ENCODE peak calls at places on chromosomes 6 and 20, in four cellular contexts. R is GM12878, E is IMR-90, J is endothelial cell of umbilical vein. I is an unnamed sample.

GRCh38 chr6:116714296-116714695 is 33.3 kb downstream of the KPNA5 start:
- DNase-seq in R (no peak), E (no peak), J (no peak), I (no peak)

GRCh38 chr6:70280462-70280861 is 22.4 kb downstream of the COL9A1 start:
- DNase-seq in R (no peak), E (no peak), J (no peak), I (no peak)

GRCh38 chr6:132491303-132491702 is 21.6 kb downstream of the STX7 start:
- DNase-seq in R (no peak), E (peak), J (peak), I (peak)

GRCh38 chr20:48722002-48722731 is 105.6 kb downstream of the PREX1 start:
- DNase-seq in R (no peak), E (peak), J (peak), I (no peak)

GRCh38 chr6:134287863-134288537 is 29.9 kb downstream of the SGK1 start:
- DNase-seq in R (peak), E (peak), J (peak), I (no peak)

GRCh38 chr6:151550618-151551017 is 56.8 kb downstream of the CCDC170 start:
- DNase-seq in R (no peak), E (no peak), J (no peak), I (no peak)

GRCh38 chr20:3677733-3678132 is 4.1 kb downstream of the ADAM33 start:
- DNase-seq in R (no peak), E (peak), J (no peak), I (no peak)

GRCh38 chr6:43798688-43799444 is 28.9 kb downstream of the VEGFA start:
- DNase-seq in R (peak), E (peak), J (peak), I (peak)

GRCh38 chr6:142045380-142046270 is 87.1 kb upstream of the GJE1 start:
- DNase-seq in R (no peak), E (peak), J (peak), I (no peak)

GRCh38 chr6:89745728-89746127 is 73.9 kb downstream of the MDN1 start:
- DNase-seq in R (no peak), E (peak), J (no peak), I (no peak)

GRCh38 chr20:33016581-33017109 is 9.1 kb downstream of the BPIFB2 start:
- DNase-seq in R (no peak), E (no peak), J (no peak), I (no peak)

GRCh38 chr20:21571841-21572690 is 58.2 kb upstream of the NKX2-2 start:
- DNase-seq in R (no peak), E (no peak), J (peak), I (peak)

GRCh38 chr6:7052441-7052936 is 55.3 kb upstream of the RREB1 start:
- DNase-seq in R (no peak), E (peak), J (no peak), I (no peak)

GRCh38 chr6:144415835-144416237 is 130.7 kb downstream of the UTRN start:
- DNase-seq in R (no peak), E (peak), J (peak), I (no peak)

GRCh38 chr6:144411506-144412165 is 126.5 kb downstream of the UTRN start:
- DNase-seq in R (no peak), E (peak), J (no peak), I (no peak)

GRCh38 chr6:144415014-144415413 is 129.9 kb downstream of the UTRN start:
- DNase-seq in R (no peak), E (peak), J (peak), I (no peak)

GRCh38 chr6:144416244-144416643 is 131.1 kb downstream of the UTRN start:
- DNase-seq in R (no peak), E (no peak), J (no peak), I (no peak)

GRCh38 chr6:144413418-144413817 is 128.3 kb downstream of the UTRN start:
- DNase-seq in R (no peak), E (peak), J (no peak), I (no peak)
- TF ChIP-seq FOS in R (no peak), E (no peak), J (no peak), I (no peak)

DNA sequence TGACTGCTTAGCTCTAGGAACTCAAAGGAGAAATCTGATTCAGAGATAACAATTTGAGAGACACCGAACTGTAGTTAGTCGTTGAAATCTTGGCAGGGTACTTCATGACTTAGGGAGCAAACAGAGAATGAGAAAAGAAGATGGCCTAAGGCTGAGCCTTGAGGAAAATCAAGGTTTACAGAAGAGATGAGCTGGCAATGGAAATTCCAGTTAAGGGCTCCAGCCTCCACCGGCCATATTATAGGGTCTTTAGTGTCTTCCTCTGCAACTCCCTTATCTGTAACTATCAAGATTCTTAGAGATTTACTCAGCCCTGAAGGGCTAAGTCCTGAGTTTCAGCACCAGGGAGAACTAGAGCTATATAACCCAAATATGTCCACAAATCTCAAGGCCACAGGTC is 26.6 kb downstream of the KCNK17 start:
- DNase-seq in R (no peak), E (no peak), J (no peak), I (no peak)
- TF ChIP-seq FOS in R (no peak), E (no peak), J (no peak), I (no peak)

DNA sequence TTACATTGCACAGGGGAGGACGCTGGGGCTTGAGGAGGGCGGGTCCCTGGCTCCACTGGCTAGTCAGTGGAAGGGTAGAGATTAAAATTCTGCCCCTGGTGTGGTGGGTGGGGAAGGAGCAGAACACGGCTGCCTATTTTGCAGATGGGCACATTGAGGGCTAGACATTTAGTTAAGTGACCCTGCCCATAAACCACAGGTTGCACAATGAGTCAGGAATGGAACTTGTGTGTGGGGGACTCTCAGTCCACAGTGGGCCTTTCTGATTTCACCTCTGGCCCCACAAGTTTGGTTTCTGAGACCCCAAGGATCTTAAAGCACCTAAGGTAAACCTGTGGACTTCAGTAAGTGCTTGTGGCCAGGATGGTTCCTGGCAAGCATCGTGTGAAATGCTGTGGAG is 22.0 kb upstream of the CCDC167 start:
- DNase-seq in R (no peak), E (no peak), J (no peak), I (no peak)
- TF ChIP-seq FOS in R (no peak), E (no peak), J (no peak), I (no peak)

GRCh38 chr20:61575151-61575937 is 323.3 kb downstream of the CDH4 start:
- DNase-seq in R (no peak), E (no peak), J (no peak), I (no peak)
- TF ChIP-seq FOS in R (no peak), E (no peak), J (no peak), I (no peak)

GRCh38 chr20:25539742-25540201 is 45.6 kb downstream of the NINL start:
- DNase-seq in R (no peak), E (peak), J (no peak), I (no peak)
- TF ChIP-seq FOS in R (no peak), E (no peak), J (no peak), I (no peak)

I was measured in K562.